ENCODE peak calls at places on chromosomes 2 and 18, in eight cellular contexts. B is T-helper 9 cell, X is T-helper 2 cell, E is cardiac fibroblast, L is neural crest cell, D is anterior cingulate cortex, H is germinal center, S is aorta. R is an unnamed sample.

GRCh38 chr2:31297751-31298150 is 63.8 kb downstream of the EHD3 start:
- DNase-seq in L (no peak), D (no peak), X (no peak), H (peak), B (no peak), E (peak), S (no peak), R (no peak)

GRCh38 chr2:65232636-65233035 is 5.0 kb downstream of the ACTR2 start:
- DNase-seq in D (no peak), L (no peak), S (no peak), X (no peak), E (peak), H (no peak), B (no peak), R (no peak)

GRCh38 chr2:7593286-7593685 is 676.1 kb downstream of the RNF144A start:
- DNase-seq in B (no peak), H (no peak), L (no peak), E (no peak), D (no peak), S (no peak), X (no peak), R (no peak)

GRCh38 chr2:101113441-101114267 is 37.5 kb downstream of the TBC1D8 start:
- DNase-seq in E (peak), L (no peak), H (no peak), S (no peak), B (no peak), D (no peak), X (no peak), R (no peak)

GRCh38 chr2:201532686-201533304 is 81.3 kb downstream of the STRADB start:
- DNase-seq in D (no peak), S (no peak), E (peak), B (no peak), L (no peak), X (no peak), H (no peak), R (no peak)

GRCh38 chr2:159084395-159085370 is 116.2 kb downstream of the TANC1 start:
- DNase-seq in D (no peak), E (peak), B (no peak), X (no peak), L (no peak), H (no peak), S (no peak), R (no peak)

GRCh38 chr2:8669157-8669852 is 12.6 kb upstream of the ID2 start:
- DNase-seq in B (no peak), L (no peak), X (no peak), D (no peak), E (no peak), H (no peak), S (no peak), R (no peak)

GRCh38 chr18:51561821-51562220 is 364.3 kb upstream of the MEX3C start:
- DNase-seq in D (no peak), B (no peak), X (no peak), L (no peak), H (no peak), E (no peak), S (no peak), R (no peak)

GRCh38 chr2:46275995-46276394 is 21.2 kb upstream of the EPAS1 start:
- DNase-seq in E (peak), B (no peak), D (no peak), L (no peak), H (no peak), X (no peak), S (peak), R (no peak)

GRCh38 chr2:112644155-112644932 is 1.4 kb upstream of the SLC20A1 start:
- DNase-seq in E (no peak), L (no peak), H (no peak), X (no peak), S (no peak), D (no peak), B (no peak), R (no peak)

GRCh38 chr2:54090521-54091117 is 24.8 kb upstream of the ACYP2 start:
- DNase-seq in E (no peak), X (no peak), S (no peak), B (no peak), H (no peak), D (no peak), L (no peak), R (no peak)

GRCh38 chr2:16161085-16161565 is 220.8 kb downstream of the MYCN start:
- DNase-seq in E (no peak), L (no peak), B (no peak), X (no peak), S (no peak), H (no peak), D (no peak), R (no peak)

GRCh38 chr2:109118321-109118720 is 10.7 kb upstream of the SH3RF3 start:
- DNase-seq in H (no peak), L (no peak), D (no peak), S (no peak), X (no peak), B (no peak), E (no peak), R (no peak)

GRCh38 chr2:37378411-37378810 is 34.0 kb downstream of the QPCT start:
- DNase-seq in L (no peak), H (no peak), B (no peak), D (no peak), S (no peak), X (no peak), E (peak), R (no peak)

GRCh38 chr2:109592905-109593304 is 20.9 kb downstream of the SEPTIN10 start:
- DNase-seq in B (no peak), X (no peak), L (no peak), E (no peak), S (no peak), D (no peak), H (no peak), R (no peak)

GRCh38 chr2:85245891-85246290 is 81.9 kb downstream of the TGOLN2 start:
- DNase-seq in H (no peak), E (no peak), L (no peak), S (no peak), D (no peak), X (no peak), B (no peak), R (no peak)

GRCh38 chr2:119490653-119491195 is 33.6 kb downstream of the SCTR start:
- DNase-seq in E (no peak), B (no peak), S (no peak), D (no peak), H (no peak), L (no peak), X (no peak), R (no peak)

GRCh38 chr2:140643761-140644187 is 1487.0 kb downstream of the LRP1B start:
- DNase-seq in E (peak), D (no peak), H (no peak), S (no peak), B (no peak), X (no peak), L (no peak), R (no peak)

GRCh38 chr2:25343187-25343825 is 1.6 kb upstream of the DNMT3A start:
- DNase-seq in S (no peak), E (no peak), H (no peak), D (no peak), B (no peak), L (no peak), X (no peak), R (no peak)

GRCh38 chr2:241844831-241845578 is 13.7 kb downstream of the PDCD1 start:
- DNase-seq in S (peak), B (no peak), D (no peak), H (no peak), X (no peak), L (no peak), E (no peak), R (no peak)

GRCh38 chr2:226649871-226650660 is 149.6 kb downstream of the IRS1 start:
- DNase-seq in L (no peak), B (peak), D (no peak), H (no peak), E (peak), S (peak), X (no peak), R (peak)

GRCh38 chr2:88024509-88024908 is 8.2 kb upstream of the RNU2-63P start:
- DNase-seq in H (no peak), B (no peak), D (no peak), E (no peak), S (no peak), L (no peak), X (no peak), R (no peak)

GRCh38 chr18:59867337-59868104 is 32.3 kb upstream of the PMAIP1 start:
- DNase-seq in L (no peak), E (no peak), H (no peak), S (no peak), X (no peak), B (no peak), D (no peak), R (no peak)

GRCh38 chr2:56191617-56192016 is 7.8 kb downstream of the CCDC85A start:
- DNase-seq in D (no peak), L (no peak), E (peak), S (no peak), H (no peak), B (no peak), X (no peak), R (peak)

GRCh38 chr2:58798787-58799186 is 557.7 kb upstream of the FANCL start:
- DNase-seq in L (no peak), D (no peak), S (no peak), B (no peak), E (no peak), X (no peak), H (no peak), R (no peak)

GRCh38 chr2:188902906-188903305 is 71.3 kb upstream of the COL3A1 start:
- DNase-seq in X (no peak), D (no peak), H (no peak), S (no peak), E (peak), B (no peak), L (no peak), R (no peak)

GRCh38 chr2:241759091-241759807 is 17.4 kb upstream of the GAL3ST2 start:
- DNase-seq in D (no peak), E (no peak), H (no peak), L (no peak), X (no peak), S (peak), B (no peak), R (no peak)

GRCh38 chr2:191566347-191566746 is 111.6 kb upstream of the NABP1 start:
- DNase-seq in L (peak), E (peak), D (no peak), H (peak), B (peak), S (no peak), X (peak), R (peak)

GRCh38 chr2:185668710-185669109 is 69.9 kb upstream of the FSIP2 start:
- DNase-seq in S (no peak), D (no peak), E (no peak), L (no peak), H (no peak), B (no peak), X (no peak), R (no peak)

GRCh38 chr18:49499046-49499637 is 12.1 kb upstream of the C18orf32 start:
- DNase-seq in H (no peak), E (no peak), D (no peak), X (no peak), B (no peak), S (no peak), L (no peak), R (no peak)

GRCh38 chr18:63832470-63832869 is 55.0 kb upstream of the SERPINB2 start:
- DNase-seq in H (no peak), X (no peak), D (no peak), B (no peak), E (peak), S (no peak), L (no peak), R (no peak)

GRCh38 chr2:191321861-191322662 is 76.9 kb downstream of the MYO1B start:
- DNase-seq in X (no peak), E (peak), S (no peak), L (no peak), H (no peak), B (no peak), D (no peak), R (peak)

GRCh38 chr2:204796581-204796980 is 251.3 kb downstream of the PARD3B start:
- DNase-seq in H (no peak), B (no peak), E (no peak), D (no peak), X (no peak), S (no peak), L (no peak), R (no peak)

GRCh38 chr2:68747413-68747812 is 12.8 kb downstream of the ARHGAP25 start:
- DNase-seq in H (no peak), D (no peak), L (no peak), B (no peak), X (no peak), E (no peak), S (no peak), R (no peak)

GRCh38 chr18:70422061-70422965 is 133.5 kb downstream of the SOCS6 start:
- DNase-seq in E (peak), S (peak), D (no peak), H (no peak), L (no peak), B (no peak), X (no peak), R (no peak)

R was measured in RPMI8226.